ENCODE peak calls at places on chromosomes 16 and 17, in four cellular contexts. C is K562, Z is H1, I is HepG2. V is an unnamed sample.

GRCh38 chr17:18184143-18185007 is 747 bp downstream of the ALKBH5 start:
- DNase-seq in C (peak), Z (peak), I (no peak), V (no peak)

GRCh38 chr16:49856741-49857330 is 924 bp upstream of the ZNF423 start:
- DNase-seq in C (peak), Z (peak), I (peak), V (no peak)

GRCh38 chr16:14510581-14510938 is 119.5 kb downstream of the PARN start:
- DNase-seq in C (no peak), Z (no peak), I (no peak), V (no peak)

GRCh38 chr16:5412721-5413120 is 315.1 kb upstream of the EEF2KMT start:
- DNase-seq in C (no peak), Z (peak), I (no peak), V (no peak)

GRCh38 chr16:88384222-88385111 is 1.7 kb downstream of the ZNF469 start:
- DNase-seq in C (no peak), Z (no peak), I (no peak), V (no peak)

GRCh38 chr17:16932156-16932555 is 39.8 kb downstream of the TNFRSF13B start:
- DNase-seq in C (no peak), Z (no peak), I (no peak), V (no peak)

GRCh38 chr17:80720624-80721577 is 176.3 kb downstream of the RPTOR start:
- DNase-seq in C (no peak), Z (no peak), I (no peak), V (no peak)

GRCh38 chr16:27404163-27404823 is 2.3 kb downstream of the IL21R start:
- DNase-seq in C (no peak), Z (no peak), I (no peak), V (no peak)

GRCh38 chr16:69286941-69287713 is 24.0 kb upstream of the VPS4A start:
- DNase-seq in C (peak), Z (no peak), I (peak), V (peak)

GRCh38 chr16:61726125-61726524 is 310.1 kb downstream of the CDH8 start:
- DNase-seq in C (no peak), Z (no peak), I (no peak), V (no peak)

GRCh38 chr16:78269251-78269650 is 169.8 kb downstream of the WWOX start:
- DNase-seq in C (no peak), Z (no peak), I (no peak), V (no peak)

GRCh38 chr17:78717431-78717980 is 64.6 kb downstream of the CYTH1 start:
- DNase-seq in C (no peak), Z (peak), I (peak), V (no peak)

GRCh38 chr17:27497696-27498095 is 41.4 kb downstream of the KSR1 start:
- DNase-seq in C (no peak), Z (no peak), I (no peak), V (no peak)

GRCh38 chr17:75642221-75643032 is 9.2 kb downstream of the SMIM5 start:
- DNase-seq in C (peak), Z (no peak), I (no peak), V (no peak)

GRCh38 chr16:3646348-3646920 is 8.1 kb upstream of the DNASE1 start:
- DNase-seq in C (peak), Z (peak), I (peak), V (no peak)

GRCh38 chr16:2424061-2425007 is 4.9 kb upstream of the CCNF start:
- DNase-seq in C (no peak), Z (no peak), I (no peak), V (no peak)

GRCh38 chr16:55480228-55480655 is 1.2 kb downstream of the MMP2 start:
- DNase-seq in C (no peak), Z (peak), I (no peak), V (no peak)

GRCh38 chr16:78094166-78094565 is 5.3 kb upstream of the WWOX start:
- DNase-seq in C (no peak), Z (no peak), I (no peak), V (no peak)

GRCh38 chr16:56930516-56931252 is 1.3 kb upstream of the HERPUD1 start:
- DNase-seq in C (no peak), Z (no peak), I (no peak), V (no peak)

GRCh38 chr17:45363498-45363897 is 46.7 kb upstream of the MAP3K14 start:
- DNase-seq in C (no peak), Z (no peak), I (no peak), V (no peak)

GRCh38 chr17:499836-500543 is 147.4 kb upstream of the RPH3AL start:
- DNase-seq in C (no peak), Z (no peak), I (no peak), V (no peak)

GRCh38 chr17:57305918-57306317 is 49.6 kb downstream of the MSI2 start:
- DNase-seq in C (no peak), Z (no peak), I (no peak), V (no peak)

GRCh38 chr16:55204923-55205322 is 119.1 kb upstream of the IRX6 start:
- DNase-seq in C (no peak), Z (no peak), I (no peak), V (no peak)

GRCh38 chr17:72590382-72590781 is 469.6 kb downstream of the SOX9 start:
- DNase-seq in C (no peak), Z (no peak), I (peak), V (no peak)

GRCh38 chr16:66247516-66248089 is 118.9 kb upstream of the CDH5 start:
- DNase-seq in C (no peak), Z (no peak), I (no peak), V (no peak)

GRCh38 chr16:23651943-23652468 is 10.7 kb downstream of the DCTN5 start:
- DNase-seq in C (no peak), Z (no peak), I (no peak), V (no peak)

GRCh38 chr17:68568581-68568980 is 32.6 kb downstream of the FAM20A start:
- DNase-seq in C (no peak), Z (no peak), I (no peak), V (no peak)

GRCh38 chr16:55835578-55835977 is 2.7 kb upstream of the CES1 start:
- DNase-seq in C (no peak), Z (no peak), I (peak), V (no peak)

GRCh38 chr16:75064403-75065148 is 52.0 kb downstream of the LDHD start:
- DNase-seq in C (no peak), Z (no peak), I (peak), V (no peak)

GRCh38 chr17:68424861-68425260 is 32.4 kb downstream of the WIPI1 start:
- DNase-seq in C (no peak), Z (peak), I (no peak), V (no peak)

GRCh38 chr17:81544281-81544974 is 7.7 kb downstream of the FAAP100 start:
- DNase-seq in C (no peak), Z (no peak), I (no peak), V (no peak)

GRCh38 chr16:3868556-3868955 is 12.0 kb downstream of the CREBBP start:
- DNase-seq in C (no peak), Z (no peak), I (no peak), V (no peak)

GRCh38 chr16:89443727-89444084 is 46.7 kb downstream of the ANKRD11 start:
- DNase-seq in C (no peak), Z (no peak), I (no peak), V (no peak)

GRCh38 chr17:50111687-50112655 is 16.8 kb downstream of the PDK2 start:
- DNase-seq in C (no peak), Z (peak), I (peak), V (no peak)
- TF ChIP-seq BRCA1 in C (no peak), Z (no peak), I (no peak), V (no peak)

GRCh38 chr16:12092347-12092882 is 115.9 kb downstream of the SNX29 start:
- DNase-seq in C (no peak), Z (no peak), I (peak), V (no peak)
- TF ChIP-seq BRCA1 in C (no peak), Z (no peak), I (no peak), V (no peak)

GRCh38 chr16:80161799-80162380 is 378.9 kb upstream of the DYNLRB2 start:
- DNase-seq in C (no peak), Z (no peak), I (no peak), V (no peak)

GRCh38 chr16:80167657-80168056 is 373.1 kb upstream of the DYNLRB2 start:
- DNase-seq in C (no peak), Z (no peak), I (no peak), V (no peak)

GRCh38 chr16:80166082-80166481 is 374.7 kb upstream of the DYNLRB2 start:
- DNase-seq in C (no peak), Z (no peak), I (no peak), V (no peak)

GRCh38 chr16:80164881-80165280 is 375.9 kb upstream of the DYNLRB2 start:
- DNase-seq in C (no peak), Z (no peak), I (no peak), V (no peak)
- TF ChIP-seq BRCA1 in C (no peak), Z (no peak), I (no peak), V (no peak)

GRCh38 chr16:19432429-19432828 is 14.7 kb downstream of the TMC5 start:
- DNase-seq in C (no peak), Z (no peak), I (peak), V (no peak)

GRCh38 chr16:19424478-19424877 is 6.8 kb downstream of the TMC5 start:
- DNase-seq in C (no peak), Z (no peak), I (no peak), V (no peak)

GRCh38 chr16:19430345-19430744 is 12.7 kb downstream of the TMC5 start:
- DNase-seq in C (no peak), Z (no peak), I (no peak), V (no peak)

GRCh38 chr16:19431636-19432340 is 14.1 kb downstream of the TMC5 start:
- DNase-seq in C (no peak), Z (no peak), I (no peak), V (no peak)

DNA sequence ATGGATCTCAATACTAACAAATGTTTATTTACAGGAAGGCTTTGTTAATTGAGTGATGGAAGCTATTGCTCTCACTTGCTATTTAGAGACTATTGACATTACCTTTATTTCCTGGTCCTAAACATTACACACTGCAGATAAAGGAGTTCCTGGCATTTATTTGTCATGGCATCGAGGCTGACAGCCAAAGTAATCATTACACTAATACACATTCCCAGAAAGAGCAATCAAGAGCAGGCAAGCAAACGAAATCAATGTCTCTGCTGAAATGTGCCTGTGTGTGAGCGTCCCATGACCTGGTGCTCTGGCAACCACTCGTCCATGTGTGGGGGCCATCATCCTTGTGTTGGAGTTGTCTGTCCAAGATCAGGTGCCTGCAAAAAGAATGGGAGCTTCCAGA is 11.6 kb downstream of the TMC5 start:
- DNase-seq in C (no peak), Z (no peak), I (no peak), V (no peak)
- TF ChIP-seq BRCA1 in C (no peak), Z (no peak), I (no peak), V (no peak)